ENCODE peak calls at places on chromosomes 11 and 22, in eight cellular contexts. One of them, this sample, is unnamed.

GRCh38 chr22:35274154-35274871 is 17.0 kb downstream of the HMGXB4 start:
- DNase-seq in IMR-90: no peak
- DNase-seq in sigmoid colon: no peak
- DNase-seq in small intestine: no peak
- DNase-seq in stomach: no peak
- DNase-seq in aorta: no peak
- DNase-seq in heart right ventricle: no peak
- DNase-seq in neural progenitor cell: no peak
- DNase-seq in this sample: no peak

GRCh38 chr11:7595016-7595869 is 78.1 kb downstream of the CYB5R2 start:
- DNase-seq in stomach: no peak
- DNase-seq in aorta: no peak
- DNase-seq in neural progenitor cell: peak; percentile 77
- DNase-seq in sigmoid colon: no peak
- DNase-seq in heart right ventricle: no peak
- DNase-seq in small intestine: no peak
- DNase-seq in IMR-90: no peak
- DNase-seq in this sample: no peak

GRCh38 chr11:40987895-40988435 is 471.5 kb downstream of the LRRC4C start:
- DNase-seq in small intestine: no peak
- DNase-seq in stomach: no peak
- DNase-seq in IMR-90: no peak
- DNase-seq in sigmoid colon: no peak
- DNase-seq in heart right ventricle: no peak
- DNase-seq in aorta: no peak
- DNase-seq in neural progenitor cell: peak; percentile 47
- DNase-seq in this sample: no peak

GRCh38 chr11:45366196-45366595 is 80.1 kb upstream of the SYT13 start:
- DNase-seq in IMR-90: no peak
- DNase-seq in small intestine: no peak
- DNase-seq in neural progenitor cell: no peak
- DNase-seq in sigmoid colon: no peak
- DNase-seq in aorta: no peak
- DNase-seq in heart right ventricle: no peak
- DNase-seq in stomach: no peak
- DNase-seq in this sample: no peak

GRCh38 chr11:123454060-123454651 is 24.1 kb downstream of the GRAMD1B start:
- DNase-seq in neural progenitor cell: no peak
- DNase-seq in small intestine: peak; percentile 37
- DNase-seq in sigmoid colon: no peak
- DNase-seq in aorta: no peak
- DNase-seq in IMR-90: peak; percentile 61
- DNase-seq in stomach: no peak
- DNase-seq in heart right ventricle: no peak
- DNase-seq in this sample: no peak

GRCh38 chr11:2380807-2381350 is 3.8 kb downstream of the CD81 start:
- DNase-seq in IMR-90: no peak
- DNase-seq in small intestine: peak; percentile 19
- DNase-seq in sigmoid colon: peak; percentile 89
- DNase-seq in aorta: no peak
- DNase-seq in stomach: peak; percentile 47
- DNase-seq in neural progenitor cell: no peak
- DNase-seq in heart right ventricle: peak; percentile 74
- DNase-seq in this sample: peak; percentile 61

GRCh38 chr11:70128435-70128906 is 50.4 kb downstream of the ANO1 start:
- DNase-seq in aorta: peak; percentile 92
- DNase-seq in small intestine: no peak
- DNase-seq in IMR-90: no peak
- DNase-seq in sigmoid colon: no peak
- DNase-seq in stomach: peak; percentile 74
- DNase-seq in neural progenitor cell: no peak
- DNase-seq in heart right ventricle: no peak
- DNase-seq in this sample: no peak

GRCh38 chr22:47006433-47006832 is 244.0 kb downstream of the TBC1D22A start:
- DNase-seq in heart right ventricle: no peak
- DNase-seq in stomach: no peak
- DNase-seq in sigmoid colon: peak; percentile 29
- DNase-seq in aorta: no peak
- DNase-seq in IMR-90: no peak
- DNase-seq in neural progenitor cell: peak; percentile 38
- DNase-seq in small intestine: no peak
- DNase-seq in this sample: no peak

GRCh38 chr11:76209956-76210885 is 3.9 kb upstream of the WNT11 start:
- DNase-seq in neural progenitor cell: peak; percentile 81
- DNase-seq in aorta: peak; percentile 93
- DNase-seq in stomach: peak; percentile 50
- DNase-seq in sigmoid colon: peak; percentile 85
- DNase-seq in IMR-90: peak; percentile 74
- DNase-seq in heart right ventricle: peak; percentile 79
- DNase-seq in small intestine: peak; percentile 52
- DNase-seq in this sample: peak; percentile 71

GRCh38 chr11:134949121-134949591 is 537.1 kb upstream of the B3GAT1 start:
- DNase-seq in aorta: peak; percentile 84
- DNase-seq in sigmoid colon: no peak
- DNase-seq in IMR-90: peak; percentile 77
- DNase-seq in heart right ventricle: no peak
- DNase-seq in neural progenitor cell: no peak
- DNase-seq in small intestine: no peak
- DNase-seq in stomach: no peak
- DNase-seq in this sample: no peak

GRCh38 chr22:20744456-20744855 is 29.5 kb upstream of the SERPIND1 start:
- DNase-seq in small intestine: no peak
- DNase-seq in neural progenitor cell: no peak
- DNase-seq in sigmoid colon: no peak
- DNase-seq in IMR-90: no peak
- DNase-seq in stomach: no peak
- DNase-seq in heart right ventricle: no peak
- DNase-seq in aorta: no peak
- DNase-seq in this sample: no peak

GRCh38 chr11:92628401-92629292 is 340.8 kb upstream of the MTNR1B start:
- DNase-seq in small intestine: no peak
- DNase-seq in aorta: no peak
- DNase-seq in IMR-90: peak; percentile 45
- DNase-seq in sigmoid colon: no peak
- DNase-seq in stomach: no peak
- DNase-seq in neural progenitor cell: no peak
- DNase-seq in heart right ventricle: no peak
- DNase-seq in this sample: no peak

GRCh38 chr11:134711563-134711962 is 299.5 kb upstream of the B3GAT1 start:
- DNase-seq in sigmoid colon: no peak
- DNase-seq in stomach: no peak
- DNase-seq in small intestine: peak; percentile 21
- DNase-seq in neural progenitor cell: peak; percentile 52
- DNase-seq in aorta: no peak
- DNase-seq in IMR-90: no peak
- DNase-seq in heart right ventricle: no peak
- DNase-seq in this sample: no peak

GRCh38 chr11:78350646-78351165 is 66.9 kb downstream of the GAB2 start:
- DNase-seq in IMR-90: peak; percentile 47
- DNase-seq in stomach: no peak
- DNase-seq in neural progenitor cell: peak; percentile 19
- DNase-seq in aorta: no peak
- DNase-seq in small intestine: peak; percentile 29
- DNase-seq in sigmoid colon: peak; percentile 63
- DNase-seq in heart right ventricle: no peak
- DNase-seq in this sample: no peak

GRCh38 chr11:124747406-124748099 is 4.5 kb downstream of the VSIG2 start:
- DNase-seq in aorta: no peak
- DNase-seq in small intestine: no peak
- DNase-seq in stomach: no peak
- DNase-seq in heart right ventricle: no peak
- DNase-seq in IMR-90: no peak
- DNase-seq in sigmoid colon: no peak
- DNase-seq in neural progenitor cell: no peak
- DNase-seq in this sample: no peak

GRCh38 chr11:109697140-109697843 is 275.3 kb downstream of the C11orf87 start:
- DNase-seq in sigmoid colon: no peak
- DNase-seq in stomach: no peak
- DNase-seq in small intestine: peak; percentile 5
- DNase-seq in heart right ventricle: no peak
- DNase-seq in neural progenitor cell: peak; percentile 77
- DNase-seq in IMR-90: peak; percentile 50
- DNase-seq in aorta: no peak
- DNase-seq in this sample: no peak

GRCh38 chr11:78727816-78728215 is 153.2 kb upstream of the NARS2 start:
- DNase-seq in small intestine: no peak
- DNase-seq in sigmoid colon: no peak
- DNase-seq in neural progenitor cell: no peak
- DNase-seq in aorta: no peak
- DNase-seq in heart right ventricle: no peak
- DNase-seq in stomach: no peak
- DNase-seq in IMR-90: no peak
- DNase-seq in this sample: no peak

GRCh38 chr11:95512177-95512576 is 277.4 kb downstream of the FAM76B start:
- DNase-seq in aorta: no peak
- DNase-seq in sigmoid colon: peak; percentile 76
- DNase-seq in stomach: no peak
- DNase-seq in small intestine: no peak
- DNase-seq in IMR-90: peak; percentile 69
- DNase-seq in heart right ventricle: no peak
- DNase-seq in neural progenitor cell: no peak
- DNase-seq in this sample: peak; percentile 73

GRCh38 chr11:66567787-66568123 is 651 bp downstream of the CTSF start:
- DNase-seq in small intestine: no peak
- DNase-seq in sigmoid colon: no peak
- DNase-seq in IMR-90: no peak
- DNase-seq in stomach: no peak
- DNase-seq in aorta: no peak
- DNase-seq in heart right ventricle: no peak
- DNase-seq in neural progenitor cell: no peak
- DNase-seq in this sample: no peak
- H3K27ac ChIP-seq in small intestine: no peak overlapping the region
- H3K27ac ChIP-seq in sigmoid colon: peak overlapping the region; percentile 44
- H3K27ac ChIP-seq in IMR-90: no peak overlapping the region
- H3K27ac ChIP-seq in stomach: no peak overlapping the region
- H3K27ac ChIP-seq in aorta: no peak overlapping the region
- H3K27ac ChIP-seq in heart right ventricle: peak overlapping the region; percentile 52
- H3K27ac ChIP-seq in neural progenitor cell: no peak overlapping the region
- H3K27ac ChIP-seq in this sample: peak overlapping the region; percentile 75

GRCh38 chr11:10607462-10607861 is 39.0 kb upstream of the LYVE1 start:
- DNase-seq in neural progenitor cell: no peak
- DNase-seq in aorta: no peak
- DNase-seq in small intestine: no peak
- DNase-seq in heart right ventricle: no peak
- DNase-seq in IMR-90: no peak
- DNase-seq in sigmoid colon: no peak
- DNase-seq in stomach: no peak
- DNase-seq in this sample: no peak
- H3K27ac ChIP-seq in neural progenitor cell: no peak overlapping the region
- H3K27ac ChIP-seq in aorta: peak overlapping the region; percentile 36
- H3K27ac ChIP-seq in small intestine: peak overlapping the region; percentile 58
- H3K27ac ChIP-seq in heart right ventricle: no peak overlapping the region
- H3K27ac ChIP-seq in IMR-90: peak overlapping the region; percentile 84
- H3K27ac ChIP-seq in sigmoid colon: peak overlapping the region; percentile 87
- H3K27ac ChIP-seq in stomach: peak overlapping the region; percentile 90
- H3K27ac ChIP-seq in this sample: peak overlapping the region; percentile 78

DNA sequence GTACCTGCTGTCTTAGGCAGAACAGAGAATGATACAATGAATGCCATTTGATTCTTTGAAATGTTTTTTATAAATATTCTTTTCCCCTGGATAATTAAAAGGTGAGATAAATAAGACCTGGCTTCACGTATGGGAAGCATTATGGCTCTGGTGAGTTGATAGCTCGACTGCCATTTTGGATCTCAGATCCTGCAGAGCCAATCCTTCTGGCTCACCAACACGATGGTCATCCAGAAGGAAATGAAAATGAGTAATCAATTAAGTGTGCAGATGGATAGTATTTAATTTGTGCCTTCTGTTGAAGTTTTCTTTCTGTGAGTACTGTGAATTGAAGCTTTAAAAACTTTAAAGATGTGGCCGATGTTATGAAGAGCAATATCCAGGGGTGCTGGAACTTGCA is 2.7 kb downstream of the TNRC6B start:
- DNase-seq in heart right ventricle: no peak
- DNase-seq in neural progenitor cell: no peak
- DNase-seq in aorta: no peak
- DNase-seq in small intestine: no peak
- DNase-seq in sigmoid colon: no peak
- DNase-seq in stomach: no peak
- DNase-seq in IMR-90: no peak
- DNase-seq in this sample: no peak
- H3K27ac ChIP-seq in heart right ventricle: no peak overlapping the region
- H3K27ac ChIP-seq in neural progenitor cell: no peak overlapping the region
- H3K27ac ChIP-seq in aorta: no peak overlapping the region
- H3K27ac ChIP-seq in small intestine: no peak overlapping the region
- H3K27ac ChIP-seq in sigmoid colon: peak overlapping the region; percentile 81
- H3K27ac ChIP-seq in stomach: peak overlapping the region; percentile 76
- H3K27ac ChIP-seq in IMR-90: no peak overlapping the region
- H3K27ac ChIP-seq in this sample: peak overlapping the region; percentile 84

GRCh38 chr11:118074785-118075184 is 2.1 kb upstream of the TMPRSS4 start:
- DNase-seq in IMR-90: no peak
- DNase-seq in small intestine: peak; percentile 77
- DNase-seq in neural progenitor cell: no peak
- DNase-seq in heart right ventricle: no peak
- DNase-seq in aorta: peak; percentile 15
- DNase-seq in sigmoid colon: no peak
- DNase-seq in stomach: peak; percentile 40
- DNase-seq in this sample: no peak

GRCh38 chr11:118074091-118074685 is 2.7 kb upstream of the TMPRSS4 start:
- DNase-seq in heart right ventricle: no peak
- DNase-seq in stomach: no peak
- DNase-seq in small intestine: no peak
- DNase-seq in sigmoid colon: no peak
- DNase-seq in aorta: no peak
- DNase-seq in neural progenitor cell: no peak
- DNase-seq in IMR-90: no peak
- DNase-seq in this sample: no peak

GRCh38 chr11:118079507-118079906 is 2.6 kb downstream of the TMPRSS4 start:
- DNase-seq in sigmoid colon: no peak
- DNase-seq in neural progenitor cell: no peak
- DNase-seq in aorta: no peak
- DNase-seq in small intestine: peak; percentile 64
- DNase-seq in IMR-90: no peak
- DNase-seq in heart right ventricle: no peak
- DNase-seq in stomach: no peak
- DNase-seq in this sample: no peak

GRCh38 chr11:118078972-118079411 is 2.1 kb downstream of the TMPRSS4 start:
- DNase-seq in neural progenitor cell: no peak
- DNase-seq in small intestine: peak; percentile 67
- DNase-seq in IMR-90: no peak
- DNase-seq in aorta: no peak
- DNase-seq in sigmoid colon: no peak
- DNase-seq in stomach: no peak
- DNase-seq in heart right ventricle: no peak
- DNase-seq in this sample: no peak

DNA sequence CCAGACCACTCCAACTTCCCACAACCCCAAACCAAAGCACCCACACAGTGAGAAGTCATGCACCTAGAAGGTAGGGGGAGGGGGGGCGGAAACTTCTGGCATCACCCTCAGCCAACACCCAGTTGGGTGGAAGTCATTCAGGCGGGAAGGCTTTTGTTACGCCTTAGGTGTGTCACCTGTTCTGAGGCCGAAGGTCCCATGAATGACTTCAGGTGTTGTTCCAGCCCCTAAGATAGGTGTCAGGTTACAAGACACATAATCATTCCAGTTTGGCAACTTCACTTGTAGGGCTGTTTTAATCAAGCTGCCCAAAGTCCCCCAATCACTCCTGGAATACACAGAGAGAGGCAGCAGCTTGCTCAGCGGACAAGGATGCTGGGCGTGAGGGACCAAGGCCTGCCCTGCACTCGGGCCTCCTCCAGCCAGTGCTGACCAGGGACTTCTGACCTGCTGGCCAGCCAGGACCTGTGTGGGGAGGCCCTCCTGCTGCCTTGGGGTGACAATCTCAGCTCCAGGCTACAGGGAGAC is at the start of gene TMPRSS4:
- DNase-seq in small intestine: peak; percentile 99
- DNase-seq in neural progenitor cell: no peak
- DNase-seq in heart right ventricle: no peak
- DNase-seq in stomach: peak; percentile 76
- DNase-seq in sigmoid colon: no peak
- DNase-seq in IMR-90: no peak
- DNase-seq in aorta: no peak
- DNase-seq in this sample: no peak
- H3K27ac ChIP-seq in small intestine: peak within 1 kb of the TSS; percentile 87
- H3K27ac ChIP-seq in neural progenitor cell: no peak within 1 kb of the TSS
- H3K27ac ChIP-seq in heart right ventricle: no peak within 1 kb of the TSS
- H3K27ac ChIP-seq in stomach: peak within 1 kb of the TSS; percentile 71
- H3K27ac ChIP-seq in sigmoid colon: no peak within 1 kb of the TSS
- H3K27ac ChIP-seq in IMR-90: no peak within 1 kb of the TSS
- H3K27ac ChIP-seq in aorta: no peak within 1 kb of the TSS
- H3K27ac ChIP-seq in this sample: no peak within 1 kb of the TSS